ENCODE peak calls at places on chromosomes 6 and 20, in six cellular contexts. V is pancreas, M is iPS DF 6.9, J is psoas muscle, G is esophagus squamous epithelium, F is Karpas-422. C is an unnamed sample. For H3K4me1, the result is how much of the 10 kb centered on the place peaks cover.

GRCh38 chr20:43919686-43920403 is 5.2 kb downstream of the TOX2 start:
- DNase-seq in V (no peak), M (no peak), J (no peak), G (no peak), F (no peak), C (no peak)

GRCh38 chr6:21741221-21742109 is 147.9 kb downstream of the SOX4 start:
- DNase-seq in V (no peak), M (no peak), J (no peak), G (no peak), F (no peak), C (no peak)

GRCh38 chr6:34065470-34066283 is 80.2 kb downstream of the GRM4 start:
- DNase-seq in V (no peak), M (no peak), J (no peak), G (no peak), F (no peak), C (no peak)

GRCh38 chr6:119620846-119621570 is 271.4 kb upstream of the MAN1A1 start:
- DNase-seq in V (no peak), M (no peak), J (no peak), G (no peak), F (no peak), C (no peak)

GRCh38 chr6:4788953-4789584 is 12.9 kb downstream of the CDYL start:
- DNase-seq in V (no peak), M (no peak), J (no peak), G (no peak), F (peak), C (no peak)

GRCh38 chr6:160131636-160132296 is 10.2 kb downstream of the SLC22A1 start:
- DNase-seq in V (no peak), M (no peak), J (no peak), G (no peak), F (no peak), C (no peak)

GRCh38 chr6:121399971-121400370 is 35.5 kb upstream of the GJA1 start:
- DNase-seq in V (no peak), M (no peak), J (no peak), G (no peak), F (no peak), C (peak)

GRCh38 chr6:144036064-144036873 is 28.2 kb upstream of the PLAGL1 start:
- DNase-seq in V (no peak), M (peak), J (peak), G (no peak), F (no peak), C (peak)

GRCh38 chr6:43506171-43506570 is 4.0 kb downstream of the LRRC73 start:
- DNase-seq in V (no peak), M (no peak), J (no peak), G (no peak), F (no peak), C (no peak)

GRCh38 chr20:58545565-58546195 is 30.5 kb upstream of the APCDD1L start:
- DNase-seq in V (no peak), M (no peak), J (no peak), G (no peak), F (no peak), C (no peak)

GRCh38 chr6:113642714-113643442 is 214.3 kb upstream of the MARCKS start:
- DNase-seq in V (no peak), M (no peak), J (no peak), G (no peak), F (no peak), C (peak)

GRCh38 chr6:167904791-167905190 is 78.1 kb downstream of the AFDN start:
- DNase-seq in V (no peak), M (no peak), J (no peak), G (no peak), F (peak), C (no peak)

GRCh38 chr6:41670703-41671360 is 32.6 kb downstream of the MDFI start:
- DNase-seq in V (no peak), M (no peak), J (no peak), G (no peak), F (no peak), C (no peak)

GRCh38 chr6:63813531-63813930 is 177.9 kb downstream of the PHF3 start:
- DNase-seq in V (no peak), M (no peak), J (no peak), G (no peak), F (no peak), C (no peak)

GRCh38 chr20:13852321-13852720 is 67.5 kb downstream of the NDUFAF5 start:
- DNase-seq in V (no peak), M (no peak), J (no peak), G (no peak), F (no peak), C (no peak)

GRCh38 chr6:119467478-119468081 is 118.0 kb upstream of the MAN1A1 start:
- DNase-seq in V (no peak), M (no peak), J (no peak), G (no peak), F (no peak), C (no peak)

GRCh38 chr20:35395728-35396127 is 16.0 kb downstream of the UQCC1 start:
- DNase-seq in V (no peak), M (no peak), J (no peak), G (no peak), F (no peak), C (no peak)

GRCh38 chr6:148348335-148348734 is 5.7 kb downstream of the SASH1 start:
- DNase-seq in V (no peak), M (no peak), J (no peak), G (no peak), F (peak), C (no peak)

GRCh38 chr6:75460636-75461035 is 33.0 kb downstream of the FILIP1 start:
- DNase-seq in V (no peak), M (no peak), J (no peak), G (no peak), F (no peak), C (no peak)

GRCh38 chr6:114052141-114052540 is 81.2 kb upstream of the HDAC2 start:
- DNase-seq in V (no peak), M (no peak), J (no peak), G (no peak), F (no peak), C (no peak)

GRCh38 chr6:1820714-1821113 is 211.0 kb downstream of the FOXC1 start:
- DNase-seq in V (no peak), M (no peak), J (no peak), G (no peak), F (no peak), C (no peak)

GRCh38 chr6:1827984-1828793 is 218.5 kb downstream of the FOXC1 start:
- DNase-seq in V (no peak), M (no peak), J (no peak), G (no peak), F (no peak), C (no peak)

GRCh38 chr6:1821188-1822183 is 211.8 kb downstream of the FOXC1 start:
- DNase-seq in V (no peak), M (no peak), J (no peak), G (no peak), F (no peak), C (no peak)

GRCh38 chr6:1825926-1826325 is 216.2 kb downstream of the FOXC1 start:
- DNase-seq in V (no peak), M (no peak), J (no peak), G (no peak), F (no peak), C (no peak)

DNA sequence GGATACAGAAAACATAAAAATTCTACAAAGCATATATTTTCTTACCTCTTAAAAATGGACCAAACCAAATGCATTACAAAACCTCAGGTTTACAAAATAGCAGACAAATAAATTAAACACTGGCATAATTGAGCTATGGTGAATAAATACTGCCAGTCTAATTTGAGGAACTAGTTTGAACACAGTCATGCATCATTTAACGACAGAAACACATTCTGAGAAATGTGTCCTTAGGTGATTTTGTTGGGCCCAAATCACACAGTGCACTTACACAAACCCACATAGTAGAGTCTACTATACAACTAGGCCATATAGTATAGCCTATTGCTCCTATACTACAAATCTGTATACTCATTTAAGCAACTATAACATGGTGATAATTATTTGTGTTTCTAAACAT is 215.6 kb downstream of the FOXC1 start:
- DNase-seq in V (no peak), M (no peak), J (no peak), G (no peak), F (no peak), C (no peak)
- H3K4me1 ChIP-seq in V (under half), M (under half), J (under half), G (under half), F (under half), C (under half)

DNA sequence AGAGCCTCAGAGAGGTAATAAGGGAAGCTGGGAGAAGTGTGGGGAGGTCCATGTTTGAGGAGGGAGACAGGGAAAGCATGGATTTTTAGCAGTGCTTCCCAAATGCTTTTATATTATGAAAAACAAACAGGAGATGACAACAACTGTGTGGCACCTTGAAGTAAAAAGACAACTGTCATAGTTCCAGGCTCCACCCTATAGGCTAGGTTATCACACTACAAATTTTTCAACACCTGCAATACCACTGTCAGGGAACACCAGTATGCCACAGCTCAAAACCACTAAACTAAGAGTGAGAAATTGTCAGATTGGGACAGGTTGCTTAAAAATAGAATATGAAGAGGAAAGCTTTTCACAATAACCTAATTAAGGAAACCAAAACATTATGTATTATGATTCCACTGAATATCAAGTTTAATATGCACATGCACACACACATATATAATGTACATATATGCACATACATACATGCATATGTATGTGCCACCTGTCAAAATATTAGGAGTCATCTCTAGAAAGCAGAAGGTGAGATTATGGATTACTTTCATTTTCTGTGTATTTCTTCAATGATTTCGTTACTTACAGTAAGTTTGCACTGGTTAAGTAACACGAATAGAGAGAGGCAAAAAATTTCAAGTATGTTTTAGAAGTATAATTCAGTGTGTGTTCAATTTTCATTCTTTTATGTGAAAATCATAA is 261.2 kb downstream of the PTPRK start:
- DNase-seq in V (no peak), M (no peak), J (no peak), G (no peak), F (no peak), C (no peak)
- H3K4me3 ChIP-seq in V (no peak), M (no peak), J (no peak), G (no peak), F (no peak), C (no peak)

GRCh38 chr20:63448050-63448449 is 24.4 kb downstream of the KCNQ2 start:
- DNase-seq in V (no peak), M (no peak), J (no peak), G (no peak), F (no peak), C (no peak)
- H3K4me1 ChIP-seq in V (under half), M (under half), J (under half), G (under half), F (under half), C (under half)

GRCh38 chr6:101961357-101961756 is 567.8 kb downstream of the GRIK2 start:
- DNase-seq in V (no peak), M (no peak), J (no peak), G (no peak), F (no peak), C (no peak)

GRCh38 chr6:101956961-101957360 is 563.5 kb downstream of the GRIK2 start:
- DNase-seq in V (no peak), M (no peak), J (no peak), G (no peak), F (no peak), C (no peak)
- H3K4me3 ChIP-seq in V (no peak), M (no peak), J (no peak), G (no peak), F (no peak), C (no peak)

DNA sequence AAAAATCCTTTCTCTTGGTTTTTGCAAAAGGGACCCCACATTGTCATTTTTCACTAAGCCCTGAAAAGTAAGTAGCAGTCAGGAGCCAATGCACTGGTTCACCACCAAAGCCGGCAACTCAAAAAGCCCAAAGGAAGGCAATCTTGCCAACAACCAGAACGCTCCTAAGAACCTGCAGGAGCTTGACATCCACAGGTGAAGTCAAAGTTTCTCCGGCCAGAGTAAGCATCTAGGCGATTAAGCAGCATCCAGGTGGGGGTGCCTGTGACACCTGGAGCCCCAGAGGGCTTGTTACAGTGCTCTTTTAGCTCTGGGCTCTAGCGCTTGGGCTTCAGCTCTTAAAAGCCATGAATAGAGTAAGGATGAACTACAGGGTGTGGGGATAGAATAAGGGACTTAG is 36.1 kb downstream of the SLC35D3 start:
- DNase-seq in V (no peak), M (no peak), J (no peak), G (no peak), F (no peak), C (no peak)
- H3K4me1 ChIP-seq in V (under half), M (under half), J (under half), G (under half), F (under half), C (under half)

GRCh38 chr20:38260378-38261053 is at the start of gene KIAA1755:
- DNase-seq in V (no peak), M (no peak), J (peak), G (no peak), F (no peak), C (no peak)

GRCh38 chr20:38260025-38260377 is 534 bp downstream of the KIAA1755 start:
- DNase-seq in V (no peak), M (no peak), J (no peak), G (no peak), F (no peak), C (no peak)

GRCh38 chr20:38258545-38259223 is 1.9 kb downstream of the KIAA1755 start:
- DNase-seq in V (no peak), M (no peak), J (no peak), G (no peak), F (no peak), C (no peak)

GRCh38 chr20:38256966-38257365 is 3.6 kb downstream of the KIAA1755 start:
- DNase-seq in V (no peak), M (no peak), J (no peak), G (no peak), F (no peak), C (no peak)

GRCh38 chr20:38261054-38261390 is 487 bp upstream of the KIAA1755 start:
- DNase-seq in V (no peak), M (no peak), J (no peak), G (no peak), F (no peak), C (no peak)
- H3K4me3 ChIP-seq in V (no peak), M (peak), J (peak), G (peak), F (no peak), C (no peak)

GRCh38 chr6:170117111-170117972 is 173.5 kb downstream of the DLL1 start:
- DNase-seq in V (peak), M (no peak), J (no peak), G (no peak), F (no peak), C (no peak)
- H3K4me1 ChIP-seq in V (under half), M (under half), J (under half), G (under half), F (under half), C (under half)